ENCODE peak calls at places on chromosomes 5 and 9, in ten cellular contexts. One of them, this sample, is unnamed. For H3K4me1, the result is how much of the 10 kb centered on the place peaks cover.

GRCh38 chr9:37622462-37622861 is 28.3 kb upstream of the FRMPD1 start:
- DNase-seq in OCI-LY7: no peak
- DNase-seq in neural progenitor cell: no peak
- DNase-seq in keratinocyte: no peak
- DNase-seq in CD8-positive, alpha-beta T cell: no peak
- DNase-seq in fibroblast of lung: no peak
- DNase-seq in mucosa of descending colon: no peak
- DNase-seq in mammary epithelial cell: no peak
- DNase-seq in psoas muscle: no peak
- DNase-seq in HCT116: no peak
- DNase-seq in this sample: no peak

GRCh38 chr9:101398930-101399640 is 434 bp downstream of the ZNF189 start:
- DNase-seq in OCI-LY7: peak
- DNase-seq in neural progenitor cell: no peak
- DNase-seq in keratinocyte: no peak
- DNase-seq in CD8-positive, alpha-beta T cell: no peak
- DNase-seq in fibroblast of lung: no peak
- DNase-seq in mucosa of descending colon: no peak
- DNase-seq in mammary epithelial cell: peak
- DNase-seq in psoas muscle: no peak
- DNase-seq in HCT116: no peak
- DNase-seq in this sample: no peak

GRCh38 chr5:156406023-156406422 is 79.1 kb downstream of the SGCD start:
- DNase-seq in OCI-LY7: no peak
- DNase-seq in neural progenitor cell: no peak
- DNase-seq in keratinocyte: no peak
- DNase-seq in CD8-positive, alpha-beta T cell: no peak
- DNase-seq in fibroblast of lung: no peak
- DNase-seq in mucosa of descending colon: no peak
- DNase-seq in mammary epithelial cell: no peak
- DNase-seq in psoas muscle: no peak
- DNase-seq in HCT116: no peak
- DNase-seq in this sample: no peak

GRCh38 chr9:70257991-70258691 is 637 bp upstream of the SMC5 start:
- DNase-seq in OCI-LY7: peak
- DNase-seq in neural progenitor cell: peak
- DNase-seq in keratinocyte: peak
- DNase-seq in CD8-positive, alpha-beta T cell: no peak
- DNase-seq in fibroblast of lung: peak
- DNase-seq in mucosa of descending colon: peak
- DNase-seq in mammary epithelial cell: peak
- DNase-seq in psoas muscle: no peak
- DNase-seq in HCT116: peak
- DNase-seq in this sample: peak

GRCh38 chr9:98142182-98142924 is 23.3 kb upstream of the TRIM14 start:
- DNase-seq in OCI-LY7: no peak
- DNase-seq in neural progenitor cell: no peak
- DNase-seq in keratinocyte: peak
- DNase-seq in CD8-positive, alpha-beta T cell: no peak
- DNase-seq in fibroblast of lung: no peak
- DNase-seq in mucosa of descending colon: peak
- DNase-seq in mammary epithelial cell: no peak
- DNase-seq in psoas muscle: no peak
- DNase-seq in HCT116: no peak
- DNase-seq in this sample: peak

GRCh38 chr5:111472579-111472978 is 39.8 kb downstream of the STARD4 start:
- DNase-seq in OCI-LY7: no peak
- DNase-seq in neural progenitor cell: no peak
- DNase-seq in keratinocyte: no peak
- DNase-seq in CD8-positive, alpha-beta T cell: no peak
- DNase-seq in fibroblast of lung: no peak
- DNase-seq in mucosa of descending colon: no peak
- DNase-seq in mammary epithelial cell: no peak
- DNase-seq in psoas muscle: no peak
- DNase-seq in HCT116: no peak
- DNase-seq in this sample: no peak

GRCh38 chr9:115717711-115718173 is 435.8 kb upstream of the PAPPA start:
- DNase-seq in OCI-LY7: no peak
- DNase-seq in neural progenitor cell: no peak
- DNase-seq in keratinocyte: no peak
- DNase-seq in CD8-positive, alpha-beta T cell: no peak
- DNase-seq in fibroblast of lung: peak
- DNase-seq in mucosa of descending colon: no peak
- DNase-seq in mammary epithelial cell: peak
- DNase-seq in psoas muscle: no peak
- DNase-seq in HCT116: no peak
- DNase-seq in this sample: peak

GRCh38 chr5:69279517-69279916 is 44.8 kb downstream of the CDK7 start:
- DNase-seq in OCI-LY7: no peak
- DNase-seq in neural progenitor cell: no peak
- DNase-seq in keratinocyte: no peak
- DNase-seq in CD8-positive, alpha-beta T cell: no peak
- DNase-seq in fibroblast of lung: no peak
- DNase-seq in mucosa of descending colon: no peak
- DNase-seq in mammary epithelial cell: no peak
- DNase-seq in psoas muscle: no peak
- DNase-seq in HCT116: no peak
- DNase-seq in this sample: no peak

GRCh38 chr5:153863941-153864340 is 174.8 kb downstream of the FAM114A2 start:
- DNase-seq in OCI-LY7: no peak
- DNase-seq in neural progenitor cell: no peak
- DNase-seq in keratinocyte: no peak
- DNase-seq in CD8-positive, alpha-beta T cell: no peak
- DNase-seq in fibroblast of lung: no peak
- DNase-seq in mucosa of descending colon: no peak
- DNase-seq in mammary epithelial cell: no peak
- DNase-seq in psoas muscle: no peak
- DNase-seq in HCT116: no peak
- DNase-seq in this sample: peak

GRCh38 chr9:36137392-36138004 is 965 bp downstream of the GLIPR2 start:
- DNase-seq in OCI-LY7: no peak
- DNase-seq in neural progenitor cell: peak
- DNase-seq in keratinocyte: no peak
- DNase-seq in CD8-positive, alpha-beta T cell: no peak
- DNase-seq in fibroblast of lung: peak
- DNase-seq in mucosa of descending colon: no peak
- DNase-seq in mammary epithelial cell: no peak
- DNase-seq in psoas muscle: no peak
- DNase-seq in HCT116: no peak
- DNase-seq in this sample: peak

GRCh38 chr5:161230222-161230621 is 316.3 kb downstream of the GABRB2 start:
- DNase-seq in OCI-LY7: no peak
- DNase-seq in neural progenitor cell: peak
- DNase-seq in keratinocyte: no peak
- DNase-seq in CD8-positive, alpha-beta T cell: no peak
- DNase-seq in fibroblast of lung: no peak
- DNase-seq in mucosa of descending colon: no peak
- DNase-seq in mammary epithelial cell: peak
- DNase-seq in psoas muscle: no peak
- DNase-seq in HCT116: no peak
- DNase-seq in this sample: no peak

GRCh38 chr9:16879416-16879815 is 8.9 kb upstream of the BNC2 start:
- DNase-seq in OCI-LY7: no peak
- DNase-seq in neural progenitor cell: no peak
- DNase-seq in keratinocyte: no peak
- DNase-seq in CD8-positive, alpha-beta T cell: no peak
- DNase-seq in fibroblast of lung: peak
- DNase-seq in mucosa of descending colon: no peak
- DNase-seq in mammary epithelial cell: no peak
- DNase-seq in psoas muscle: no peak
- DNase-seq in HCT116: no peak
- DNase-seq in this sample: no peak

GRCh38 chr5:17118631-17119030 is 98.8 kb upstream of the BASP1 start:
- DNase-seq in OCI-LY7: no peak
- DNase-seq in neural progenitor cell: no peak
- DNase-seq in keratinocyte: peak
- DNase-seq in CD8-positive, alpha-beta T cell: no peak
- DNase-seq in fibroblast of lung: peak
- DNase-seq in mucosa of descending colon: no peak
- DNase-seq in mammary epithelial cell: peak
- DNase-seq in psoas muscle: no peak
- DNase-seq in HCT116: peak
- DNase-seq in this sample: no peak

GRCh38 chr9:83339435-83339834 is 198.8 kb downstream of the FRMD3 start:
- DNase-seq in OCI-LY7: no peak
- DNase-seq in neural progenitor cell: no peak
- DNase-seq in keratinocyte: no peak
- DNase-seq in CD8-positive, alpha-beta T cell: no peak
- DNase-seq in fibroblast of lung: no peak
- DNase-seq in mucosa of descending colon: no peak
- DNase-seq in mammary epithelial cell: no peak
- DNase-seq in psoas muscle: no peak
- DNase-seq in HCT116: no peak
- DNase-seq in this sample: no peak

GRCh38 chr9:134040831-134041648 is 15.8 kb downstream of the BRD3OS start:
- DNase-seq in OCI-LY7: no peak
- DNase-seq in neural progenitor cell: no peak
- DNase-seq in keratinocyte: no peak
- DNase-seq in CD8-positive, alpha-beta T cell: no peak
- DNase-seq in fibroblast of lung: no peak
- DNase-seq in mucosa of descending colon: peak
- DNase-seq in mammary epithelial cell: no peak
- DNase-seq in psoas muscle: no peak
- DNase-seq in HCT116: no peak
- DNase-seq in this sample: peak

GRCh38 chr5:135934939-135935338 is 19.8 kb downstream of the LECT2 start:
- DNase-seq in OCI-LY7: no peak
- DNase-seq in neural progenitor cell: no peak
- DNase-seq in keratinocyte: no peak
- DNase-seq in CD8-positive, alpha-beta T cell: no peak
- DNase-seq in fibroblast of lung: peak
- DNase-seq in mucosa of descending colon: no peak
- DNase-seq in mammary epithelial cell: no peak
- DNase-seq in psoas muscle: no peak
- DNase-seq in HCT116: no peak
- DNase-seq in this sample: no peak

GRCh38 chr9:87594218-87594617 is 96.6 kb downstream of the DAPK1 start:
- DNase-seq in OCI-LY7: no peak
- DNase-seq in neural progenitor cell: no peak
- DNase-seq in keratinocyte: no peak
- DNase-seq in CD8-positive, alpha-beta T cell: no peak
- DNase-seq in fibroblast of lung: peak
- DNase-seq in mucosa of descending colon: no peak
- DNase-seq in mammary epithelial cell: no peak
- DNase-seq in psoas muscle: no peak
- DNase-seq in HCT116: no peak
- DNase-seq in this sample: no peak
- H3K4me1 ChIP-seq in OCI-LY7: under half
- H3K4me1 ChIP-seq in neural progenitor cell: under half
- H3K4me1 ChIP-seq in keratinocyte: under half
- H3K4me1 ChIP-seq in CD8-positive, alpha-beta T cell: under half
- H3K4me1 ChIP-seq in fibroblast of lung: under half
- H3K4me1 ChIP-seq in mucosa of descending colon: under half
- H3K4me1 ChIP-seq in mammary epithelial cell: under half
- H3K4me1 ChIP-seq in psoas muscle: under half
- H3K4me1 ChIP-seq in HCT116: under half
- H3K4me1 ChIP-seq in this sample: under half

GRCh38 chr9:137311971-137312851 is 10.1 kb upstream of the NRARP start:
- DNase-seq in OCI-LY7: no peak
- DNase-seq in neural progenitor cell: no peak
- DNase-seq in keratinocyte: no peak
- DNase-seq in CD8-positive, alpha-beta T cell: no peak
- DNase-seq in fibroblast of lung: no peak
- DNase-seq in mucosa of descending colon: peak
- DNase-seq in mammary epithelial cell: peak
- DNase-seq in psoas muscle: no peak
- DNase-seq in HCT116: no peak
- DNase-seq in this sample: no peak
- H3K4me3 ChIP-seq in OCI-LY7: no peak
- H3K4me3 ChIP-seq in neural progenitor cell: no peak
- H3K4me3 ChIP-seq in keratinocyte: no peak
- H3K4me3 ChIP-seq in CD8-positive, alpha-beta T cell: no peak
- H3K4me3 ChIP-seq in fibroblast of lung: no peak
- H3K4me3 ChIP-seq in mucosa of descending colon: no peak
- H3K4me3 ChIP-seq in mammary epithelial cell: no peak
- H3K4me3 ChIP-seq in psoas muscle: no peak
- H3K4me3 ChIP-seq in HCT116: peak
- H3K4me3 ChIP-seq in this sample: no peak

DNA sequence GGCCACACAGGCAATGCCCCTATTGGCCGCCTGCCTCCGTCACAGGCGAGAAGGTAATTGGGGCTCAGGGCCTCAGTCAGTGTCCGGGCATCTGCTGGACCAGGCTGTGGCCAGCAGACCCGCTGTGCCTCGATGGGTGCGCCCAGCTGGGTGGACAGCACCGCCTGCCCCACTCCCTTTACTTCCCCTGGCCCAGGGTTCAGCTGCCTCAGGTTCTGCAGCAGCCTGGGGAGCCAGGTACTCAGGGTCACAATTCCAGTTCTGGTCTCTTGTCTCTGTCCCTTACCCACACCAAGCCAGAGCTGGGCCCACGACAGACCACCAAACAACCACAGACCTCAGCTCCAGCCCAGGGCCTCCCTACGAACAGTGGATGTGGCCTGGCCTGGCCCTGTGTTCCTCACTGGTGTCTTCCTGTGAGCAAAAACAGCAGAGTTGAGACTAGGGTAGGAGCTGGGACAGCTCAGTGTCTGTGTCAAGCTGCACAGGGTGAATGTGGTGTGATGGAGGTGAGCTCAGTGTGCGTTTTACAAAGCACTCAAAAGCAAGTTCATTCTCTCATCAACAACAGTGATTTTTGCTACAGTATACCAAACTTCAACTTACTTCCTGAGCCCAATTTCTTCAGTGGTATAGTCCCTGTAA is 33.4 kb upstream of the SUSD3 start:
- DNase-seq in OCI-LY7: no peak
- DNase-seq in neural progenitor cell: no peak
- DNase-seq in keratinocyte: no peak
- DNase-seq in CD8-positive, alpha-beta T cell: peak
- DNase-seq in fibroblast of lung: no peak
- DNase-seq in mucosa of descending colon: peak
- DNase-seq in mammary epithelial cell: no peak
- DNase-seq in psoas muscle: no peak
- DNase-seq in HCT116: no peak
- DNase-seq in this sample: no peak
- H3K4me1 ChIP-seq in OCI-LY7: under half
- H3K4me1 ChIP-seq in neural progenitor cell: under half
- H3K4me1 ChIP-seq in keratinocyte: under half
- H3K4me1 ChIP-seq in CD8-positive, alpha-beta T cell: half or more
- H3K4me1 ChIP-seq in fibroblast of lung: under half
- H3K4me1 ChIP-seq in mucosa of descending colon: under half
- H3K4me1 ChIP-seq in mammary epithelial cell: under half
- H3K4me1 ChIP-seq in psoas muscle: under half
- H3K4me1 ChIP-seq in HCT116: under half
- H3K4me1 ChIP-seq in this sample: under half

DNA sequence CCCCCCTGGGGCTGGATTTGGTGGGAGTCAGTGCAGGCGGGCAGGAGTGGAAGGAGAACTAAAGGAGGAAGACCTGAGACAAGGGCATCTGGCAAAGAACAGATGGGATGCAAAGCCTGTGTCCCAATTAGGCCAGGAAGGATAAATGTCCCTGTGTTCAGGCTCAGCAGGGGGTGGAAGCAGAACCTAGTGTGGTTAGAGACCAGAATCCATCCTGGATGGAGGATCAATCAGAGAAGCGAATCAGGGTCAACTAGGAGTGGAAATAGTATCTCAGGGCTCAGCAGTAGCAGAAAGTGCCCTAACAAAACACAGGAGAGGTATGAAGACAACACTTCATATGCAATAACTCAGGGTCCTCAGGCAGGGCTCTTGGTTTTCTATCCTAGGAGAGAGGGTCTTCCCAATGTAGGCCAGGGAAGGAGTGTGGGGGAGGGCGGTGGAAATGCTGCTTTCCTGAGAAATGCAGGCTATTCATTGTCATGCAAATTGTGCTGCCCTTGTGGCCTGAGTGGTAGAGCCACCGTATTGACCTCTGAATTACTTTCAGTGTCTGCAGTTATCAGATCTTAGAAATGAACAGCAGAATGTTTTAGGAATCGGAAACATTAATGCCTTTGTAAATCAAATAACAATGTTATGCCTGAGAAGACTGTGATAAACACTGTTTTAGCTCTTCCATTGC is 323.7 kb downstream of the SEMA5A start:
- DNase-seq in OCI-LY7: no peak
- DNase-seq in neural progenitor cell: peak
- DNase-seq in keratinocyte: no peak
- DNase-seq in CD8-positive, alpha-beta T cell: no peak
- DNase-seq in fibroblast of lung: no peak
- DNase-seq in mucosa of descending colon: no peak
- DNase-seq in mammary epithelial cell: no peak
- DNase-seq in psoas muscle: no peak
- DNase-seq in HCT116: no peak
- DNase-seq in this sample: no peak
- H3K4me3 ChIP-seq in OCI-LY7: no peak
- H3K4me3 ChIP-seq in neural progenitor cell: no peak
- H3K4me3 ChIP-seq in keratinocyte: no peak
- H3K4me3 ChIP-seq in CD8-positive, alpha-beta T cell: no peak
- H3K4me3 ChIP-seq in fibroblast of lung: no peak
- H3K4me3 ChIP-seq in mucosa of descending colon: no peak
- H3K4me3 ChIP-seq in mammary epithelial cell: no peak
- H3K4me3 ChIP-seq in psoas muscle: no peak
- H3K4me3 ChIP-seq in HCT116: no peak
- H3K4me3 ChIP-seq in this sample: no peak